ENCODE peak calls at places on chromosomes 2 and 18, in ten cellular contexts. F is spleen; O is fibroblast of the aortic adventitia; N is CD4-positive, alpha-beta T cell; Z is body of pancreas; J is mesothelial cell of epicardium; L is H9; Q is uterus; A is brain microvascular endothelial cell; K is cardiac fibroblast. R is an unnamed sample.

GRCh38 chr2:105143467-105144127 is 97.9 kb upstream of the GPR45 start:
- DNase-seq in F (peak), O (no peak), N (no peak), Z (no peak), J (peak), L (peak), Q (peak), A (no peak), K (no peak), R (no peak)

GRCh38 chr18:42782929-42783328 is 332.6 kb downstream of the RIT2 start:
- DNase-seq in F (no peak), O (no peak), N (no peak), Z (no peak), J (no peak), L (no peak), Q (no peak), A (no peak), K (no peak), R (no peak)

GRCh38 chr18:459801-460200 is 40.7 kb downstream of the COLEC12 start:
- DNase-seq in F (no peak), O (peak), N (no peak), Z (no peak), J (no peak), L (no peak), Q (no peak), A (no peak), K (peak), R (no peak)

GRCh38 chr2:226115832-226116200 is 683.8 kb downstream of the IRS1 start:
- DNase-seq in F (no peak), O (peak), N (no peak), Z (no peak), J (no peak), L (no peak), Q (no peak), A (peak), K (peak), R (peak)

GRCh38 chr18:67475673-67476072 is 40.8 kb downstream of the DSEL start:
- DNase-seq in F (no peak), O (peak), N (no peak), Z (no peak), J (no peak), L (no peak), Q (no peak), A (no peak), K (peak), R (no peak)

GRCh38 chr18:250685-251084 is 17.2 kb downstream of the THOC1 start:
- DNase-seq in F (no peak), O (no peak), N (no peak), Z (no peak), J (no peak), L (no peak), Q (no peak), A (no peak), K (no peak), R (peak)

GRCh38 chr2:60466161-60466702 is 87.2 kb downstream of the BCL11A start:
- DNase-seq in F (no peak), O (no peak), N (no peak), Z (no peak), J (no peak), L (no peak), Q (no peak), A (no peak), K (no peak), R (no peak)

GRCh38 chr2:101396352-101396717 is 9.0 kb upstream of the CREG2 start:
- DNase-seq in F (no peak), O (peak), N (no peak), Z (no peak), J (no peak), L (no peak), Q (no peak), A (peak), K (peak), R (peak)

GRCh38 chr2:24972315-24972958 is 682 bp upstream of the DNAJC27 start:
- DNase-seq in F (peak), O (peak), N (peak), Z (peak), J (no peak), L (no peak), Q (peak), A (peak), K (peak), R (peak)

GRCh38 chr2:27494944-27495554 is at the start of gene FNDC4:
- DNase-seq in F (peak), O (no peak), N (no peak), Z (peak), J (peak), L (peak), Q (peak), A (no peak), K (peak), R (peak)

GRCh38 chr2:179605341-179605740 is 256.1 kb downstream of the ZNF385B start:
- DNase-seq in F (no peak), O (no peak), N (no peak), Z (no peak), J (no peak), L (no peak), Q (no peak), A (no peak), K (no peak), R (no peak)

GRCh38 chr18:36284671-36285295 is 12.7 kb upstream of the FHOD3 start:
- DNase-seq in F (no peak), O (peak), N (peak), Z (peak), J (no peak), L (peak), Q (no peak), A (peak), K (peak), R (peak)

GRCh38 chr2:164178835-164179470 is 442.3 kb downstream of the GRB14 start:
- DNase-seq in F (no peak), O (no peak), N (no peak), Z (no peak), J (no peak), L (no peak), Q (no peak), A (peak), K (no peak), R (no peak)

GRCh38 chr18:7847988-7848387 is 280.9 kb downstream of the PTPRM start:
- DNase-seq in F (no peak), O (no peak), N (no peak), Z (no peak), J (no peak), L (no peak), Q (no peak), A (no peak), K (peak), R (no peak)

GRCh38 chr2:186427970-186428369 is 58.1 kb upstream of the ZC3H15 start:
- DNase-seq in F (no peak), O (no peak), N (no peak), Z (no peak), J (no peak), L (no peak), Q (no peak), A (no peak), K (no peak), R (no peak)

GRCh38 chr2:170332676-170333402 is 154.9 kb downstream of the MYO3B start:
- DNase-seq in F (no peak), O (no peak), N (no peak), Z (no peak), J (no peak), L (no peak), Q (no peak), A (no peak), K (no peak), R (no peak)

GRCh38 chr18:24544141-24544498 is 83.7 kb downstream of the HRH4 start:
- DNase-seq in F (no peak), O (peak), N (no peak), Z (no peak), J (no peak), L (no peak), Q (no peak), A (no peak), K (peak), R (peak)
- TF ChIP-seq CTCF in F (no peak), O (peak), N (no peak), Z (peak), J (peak), L (peak), Q (peak), A (no peak), K (no peak), R (peak)

GRCh38 chr2:143264851-143265250 is 135.6 kb downstream of the ARHGAP15 start:
- DNase-seq in F (no peak), O (peak), N (no peak), Z (no peak), J (no peak), L (no peak), Q (no peak), A (peak), K (peak), R (peak)

GRCh38 chr2:143261986-143262784 is 133.0 kb downstream of the ARHGAP15 start:
- DNase-seq in F (peak), O (no peak), N (peak), Z (no peak), J (no peak), L (no peak), Q (no peak), A (no peak), K (no peak), R (no peak)

GRCh38 chr2:143259368-143259958 is 130.2 kb downstream of the ARHGAP15 start:
- DNase-seq in F (no peak), O (peak), N (peak), Z (peak), J (peak), L (peak), Q (peak), A (peak), K (peak), R (peak)

GRCh38 chr2:143258126-143258892 is 129.1 kb downstream of the ARHGAP15 start:
- DNase-seq in F (no peak), O (no peak), N (no peak), Z (no peak), J (no peak), L (no peak), Q (no peak), A (no peak), K (no peak), R (no peak)

GRCh38 chr2:143263045-143263625 is 133.9 kb downstream of the ARHGAP15 start:
- DNase-seq in F (no peak), O (no peak), N (no peak), Z (no peak), J (no peak), L (peak), Q (no peak), A (peak), K (no peak), R (peak)
- TF ChIP-seq CTCF in F (no peak), O (no peak), N (no peak), Z (no peak), J (no peak), L (peak), Q (no peak), A (peak), K (peak), R (peak)

GRCh38 chr2:23138686-23139085 is 246.3 kb upstream of the KLHL29 start:
- DNase-seq in F (no peak), O (no peak), N (no peak), Z (no peak), J (no peak), L (no peak), Q (no peak), A (no peak), K (no peak), R (no peak)
- TF ChIP-seq CTCF in F (no peak), O (no peak), N (no peak), Z (no peak), J (no peak), L (no peak), Q (no peak), A (no peak), K (no peak), R (no peak)

GRCh38 chr2:31317387-31317786 is 83.4 kb downstream of the EHD3 start:
- DNase-seq in F (no peak), O (no peak), N (no peak), Z (no peak), J (no peak), L (no peak), Q (no peak), A (no peak), K (no peak), R (no peak)
- TF ChIP-seq CTCF in F (no peak), O (no peak), N (no peak), Z (no peak), J (no peak), L (peak), Q (no peak), A (no peak), K (no peak), R (no peak)

DNA sequence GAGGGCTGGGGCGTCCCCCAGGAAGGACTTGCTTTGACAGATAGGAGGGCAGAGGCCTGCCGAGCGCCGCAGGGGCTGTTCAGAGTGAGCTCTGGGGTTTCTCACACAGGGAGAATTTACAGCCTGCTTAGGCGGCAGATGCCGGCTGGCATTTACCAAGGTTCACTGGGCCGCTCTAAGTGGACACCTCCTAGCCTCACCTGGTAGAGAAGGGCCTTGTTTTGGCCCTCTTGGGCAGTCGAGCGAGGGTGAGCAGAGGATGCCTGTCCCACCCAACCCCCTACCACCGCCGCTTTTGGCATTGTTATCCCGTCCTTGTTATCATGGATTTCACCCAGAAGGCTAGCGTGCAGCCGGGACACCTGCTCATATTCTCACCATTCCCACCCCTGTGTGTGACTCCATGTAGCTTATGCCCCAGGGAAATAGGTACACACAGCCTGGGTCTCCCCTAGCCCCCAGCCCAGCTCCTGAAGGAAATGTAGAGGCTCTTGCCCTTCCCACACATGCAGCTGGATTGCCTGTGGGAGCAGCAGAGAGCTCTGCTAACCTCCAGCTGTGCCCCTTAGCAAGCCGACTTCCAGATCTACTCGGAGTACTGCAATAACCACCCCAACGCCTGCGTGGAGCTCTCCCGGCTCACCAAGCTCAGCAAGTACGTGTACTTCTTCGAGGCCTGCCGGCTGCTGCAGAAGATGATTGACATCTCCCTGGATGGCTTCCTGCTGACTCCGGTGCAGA is 52.4 kb downstream of the FAM168B start:
- DNase-seq in F (peak), O (no peak), N (no peak), Z (peak), J (peak), L (peak), Q (no peak), A (peak), K (peak), R (no peak)
- TF ChIP-seq CTCF in F (no peak), O (no peak), N (peak), Z (peak), J (no peak), L (peak), Q (no peak), A (peak), K (peak), R (no peak)

R was measured in PC-3.